ENCODE peak calls at places on chromosomes 11 and 22, in six cellular contexts. T, I, B, G, S and E are unnamed samples.

GRCh38 chr22:42933783-42934144 is 76.7 kb upstream of the ARFGAP3 start:
- DNase-seq in T (no peak), I (no peak), B (no peak), G (peak; percentile 21), S (peak; percentile 87), E (no peak)

GRCh38 chr11:11810764-11811726 is 30.7 kb upstream of the USP47 start:
- DNase-seq in T (no peak), I (peak; percentile 17), B (no peak), G (no peak), S (no peak), E (no peak)

GRCh38 chr22:26589845-26590524 is at the start of gene TPST2:
- DNase-seq in T (peak; percentile 71), I (peak; percentile 83), B (peak; percentile 59), G (peak; percentile 57), S (peak; percentile 83), E (peak; percentile 84)

GRCh38 chr11:46504817-46505613 is 88.8 kb downstream of the AMBRA1 start:
- DNase-seq in T (no peak), I (no peak), B (no peak), G (no peak), S (peak; percentile 66), E (no peak)

GRCh38 chr11:96200243-96200642 is 142.8 kb downstream of the MAML2 start:
- DNase-seq in T (no peak), I (no peak), B (no peak), G (no peak), S (peak; percentile 35), E (no peak)

GRCh38 chr11:66106786-66107599 is 36.9 kb downstream of the PACS1 start:
- DNase-seq in T (no peak), I (peak; percentile 69), B (no peak), G (no peak), S (peak; percentile 74), E (peak; percentile 71)

GRCh38 chr11:31757245-31757835 is 53.8 kb downstream of the PAX6 start:
- DNase-seq in T (no peak), I (no peak), B (no peak), G (no peak), S (no peak), E (no peak)

GRCh38 chr11:35282226-35282882 is 137.0 kb downstream of the SLC1A2 start:
- DNase-seq in T (no peak), I (no peak), B (no peak), G (no peak), S (peak; percentile 82), E (no peak)

GRCh38 chr11:35330924-35331323 is 88.4 kb downstream of the SLC1A2 start:
- DNase-seq in T (no peak), I (no peak), B (no peak), G (no peak), S (no peak), E (peak; percentile 47)

GRCh38 chr11:133271206-133271605 is 261.1 kb downstream of the OPCML start:
- DNase-seq in T (no peak), I (no peak), B (no peak), G (no peak), S (no peak), E (no peak)

GRCh38 chr11:71491531-71492329 is 35.3 kb upstream of the KRTAP5-7 start:
- DNase-seq in T (no peak), I (no peak), B (no peak), G (no peak), S (no peak), E (no peak)